ENCODE peak calls at places on chromosomes 16 and 17, in seven cellular contexts. X, V, C, G, K, Z and B are unnamed samples. For H3K4me1, H3K27me3 and H3K36me3, the result is how much of the 10 kb centered on the place peaks cover.

GRCh38 chr17:78407387-78407990 is 29.0 kb downstream of the PGS1 start:
- DNase-seq in K (no peak), X (no peak), V (no peak), C (no peak), Z (no peak), G (no peak), B (no peak)

GRCh38 chr17:63930951-63931575 is 1.1 kb downstream of the CD79B start:
- DNase-seq in K (no peak), C (peak), X (peak), Z (peak), G (peak), V (no peak), B (no peak)

GRCh38 chr16:30675133-30675532 is 16.9 kb downstream of the FBRS start:
- DNase-seq in K (no peak), G (no peak), Z (no peak), V (no peak), X (no peak), C (no peak), B (no peak)

GRCh38 chr17:72984925-72985322 is 107.6 kb downstream of the SLC39A11 start:
- DNase-seq in G (no peak), K (peak), C (no peak), V (no peak), Z (no peak), X (no peak), B (no peak)

GRCh38 chr17:82017612-82018151 is 5.0 kb downstream of the CENPX start:
- DNase-seq in Z (no peak), C (no peak), V (no peak), G (no peak), X (no peak), K (no peak), B (no peak)

GRCh38 chr17:10368561-10368960 is 4.2 kb downstream of the MYH13 start:
- DNase-seq in G (no peak), V (no peak), K (no peak), Z (no peak), C (no peak), X (no peak), B (no peak)

GRCh38 chr16:49608095-49608494 is 234.5 kb downstream of the C16orf78 start:
- DNase-seq in X (no peak), G (no peak), K (no peak), Z (no peak), V (no peak), C (no peak), B (no peak)

GRCh38 chr16:76232704-76233103 is 44.5 kb upstream of the CNTNAP4 start:
- DNase-seq in G (no peak), X (no peak), Z (no peak), V (no peak), K (no peak), C (no peak), B (no peak)

GRCh38 chr16:13231365-13231764 is 330.0 kb downstream of the SHISA9 start:
- DNase-seq in V (no peak), X (no peak), Z (no peak), K (no peak), G (no peak), C (no peak), B (peak)

GRCh38 chr17:61714300-61714699 is 123.3 kb upstream of the NACA2 start:
- DNase-seq in Z (no peak), K (no peak), G (no peak), V (no peak), C (no peak), X (no peak), B (no peak)

GRCh38 chr16:89410794-89411309 is 79.5 kb downstream of the ANKRD11 start:
- DNase-seq in V (no peak), Z (peak), G (no peak), C (no peak), X (peak), K (no peak), B (no peak)

GRCh38 chr17:41308918-41309359 is at the start of gene KRTAP16-1:
- DNase-seq in K (no peak), G (no peak), C (peak), X (no peak), V (no peak), Z (no peak), B (no peak)

GRCh38 chr17:51711581-51711980 is 446.9 kb downstream of the CA10 start:
- DNase-seq in Z (no peak), X (no peak), C (no peak), K (no peak), V (no peak), G (no peak), B (no peak)

GRCh38 chr16:70665113-70665694 is 18.8 kb downstream of the IL34 start:
- DNase-seq in Z (no peak), X (no peak), V (no peak), C (no peak), K (no peak), G (no peak), B (no peak)

GRCh38 chr16:88382491-88383400 is at the start of gene ZNF469:
- DNase-seq in X (peak), G (no peak), V (no peak), Z (no peak), C (no peak), K (no peak), B (no peak)

GRCh38 chr16:78522327-78522726 is 422.9 kb downstream of the WWOX start:
- DNase-seq in K (no peak), V (no peak), Z (no peak), G (no peak), C (no peak), X (no peak), B (no peak)

GRCh38 chr17:72387487-72387886 is 266.7 kb downstream of the SOX9 start:
- DNase-seq in V (no peak), C (no peak), X (no peak), G (no peak), Z (no peak), K (peak), B (no peak)

GRCh38 chr16:72856797-72857196 is 191.1 kb downstream of the ZFHX3 start:
- DNase-seq in X (no peak), G (no peak), C (no peak), V (no peak), Z (no peak), K (peak), B (no peak)

GRCh38 chr16:75264999-75265910 is 13.8 kb upstream of the BCAR1 start:
- DNase-seq in G (no peak), V (no peak), C (no peak), Z (peak), K (no peak), X (no peak), B (no peak)

GRCh38 chr16:81816793-81817210 is 37.7 kb downstream of the PLCG2 start:
- DNase-seq in K (no peak), G (no peak), V (no peak), X (no peak), Z (no peak), C (no peak), B (no peak)

GRCh38 chr17:32277284-32277683 is 11.7 kb downstream of the RHBDL3 start:
- DNase-seq in G (no peak), Z (no peak), K (no peak), V (no peak), X (no peak), C (no peak), B (no peak)

GRCh38 chr17:41627316-41628072 is 3.1 kb upstream of the KRT17 start:
- DNase-seq in G (no peak), Z (no peak), V (no peak), X (no peak), C (no peak), K (no peak), B (no peak)

GRCh38 chr16:85750021-85750826 is 672 bp downstream of the C16orf74 start:
- DNase-seq in K (peak), C (no peak), V (no peak), X (peak), Z (peak), G (no peak), B (no peak)

GRCh38 chr16:8937803-8938202 is 25.9 kb downstream of the USP7 start:
- DNase-seq in K (peak), C (no peak), V (no peak), X (no peak), G (no peak), Z (no peak), B (no peak)

GRCh38 chr16:89130448-89130847 is 36.8 kb downstream of the ACSF3 start:
- DNase-seq in X (peak), G (no peak), K (no peak), C (no peak), Z (no peak), V (no peak), B (no peak)

GRCh38 chr17:78372811-78373210 is 5.6 kb upstream of the PGS1 start:
- DNase-seq in K (peak), G (no peak), X (no peak), C (no peak), V (no peak), Z (peak), B (no peak)

GRCh38 chr16:64250866-64251265 is 871.0 kb downstream of the CDH11 start:
- DNase-seq in V (no peak), Z (no peak), K (no peak), C (no peak), G (no peak), X (peak), B (no peak)

GRCh38 chr17:66331038-66331816 is 28.8 kb downstream of the PRKCA start:
- DNase-seq in X (no peak), K (no peak), V (no peak), Z (no peak), G (peak), C (no peak), B (no peak)

GRCh38 chr17:15944720-15945492 is at the start of gene ADORA2B:
- DNase-seq in X (peak), G (peak), C (no peak), V (peak), K (peak), Z (peak), B (no peak)

GRCh38 chr17:41967141-41967920 is 736 bp downstream of the CNP start:
- DNase-seq in X (peak), C (peak), G (peak), K (peak), Z (no peak), V (no peak), B (no peak)

GRCh38 chr16:66342294-66342900 is 24.1 kb upstream of the CDH5 start:
- DNase-seq in K (peak), C (no peak), G (no peak), X (no peak), V (peak), Z (no peak), B (no peak)

GRCh38 chr16:56625943-56626654 is 518 bp downstream of the MT1E start:
- DNase-seq in C (no peak), X (peak), Z (peak), G (no peak), V (no peak), K (no peak), B (no peak)

GRCh38 chr17:3794890-3795757 is 5.9 kb downstream of the ITGAE start:
- DNase-seq in K (no peak), C (peak), G (peak), V (no peak), X (no peak), Z (no peak), B (no peak)

GRCh38 chr17:3845361-3845753 is 689 bp downstream of the NCBP3 start:
- DNase-seq in G (peak), V (no peak), K (no peak), C (peak), X (no peak), Z (no peak), B (no peak)

GRCh38 chr17:3740611-3741073 is 16.9 kb downstream of the HASPIN start:
- DNase-seq in C (peak), Z (no peak), V (no peak), X (no peak), K (no peak), G (peak), B (no peak)

GRCh38 chr17:76120658-76121008 is 17.0 kb upstream of the EXOC7 start:
- DNase-seq in Z (no peak), V (no peak), X (no peak), K (no peak), C (no peak), G (no peak), B (no peak)

GRCh38 chr16:75263963-75264445 is 12.6 kb upstream of the BCAR1 start:
- DNase-seq in Z (peak), G (no peak), K (no peak), V (no peak), C (no peak), X (no peak), B (no peak)

GRCh38 chr16:87243383-87243964 is 73.7 kb downstream of the C16orf95 start:
- DNase-seq in Z (no peak), V (no peak), G (no peak), K (no peak), X (no peak), C (no peak), B (no peak)
- H3K4me1 ChIP-seq in Z (under half), V (under half), G (under half), K (under half), X (under half), C (under half), B (under half)

DNA sequence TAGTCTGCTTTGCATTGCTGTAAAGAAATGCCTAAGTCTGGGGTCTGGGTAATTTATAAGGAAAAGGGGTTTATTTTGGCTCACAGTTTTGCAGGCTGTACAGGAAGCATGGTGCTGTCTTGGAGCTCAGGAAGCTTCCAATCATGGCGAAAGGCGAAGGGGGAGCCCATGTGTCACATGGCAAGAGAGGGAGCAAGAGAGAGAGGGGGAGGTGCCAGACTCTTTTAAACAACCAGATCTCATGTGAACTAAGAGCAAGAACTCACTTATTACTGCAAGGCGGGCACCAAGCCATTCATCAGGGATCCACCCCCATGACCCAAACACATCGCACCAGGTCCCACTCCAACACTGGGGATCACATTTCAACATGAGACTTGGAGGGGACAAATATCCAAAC is 148.2 kb upstream of the HS3ST2 start:
- DNase-seq in C (no peak), X (no peak), G (no peak), V (no peak), Z (no peak), K (no peak), B (no peak)
- H3K27me3 ChIP-seq in C (under half), X (half or more), G (under half), V (under half), Z (under half), K (under half), B (under half)

DNA sequence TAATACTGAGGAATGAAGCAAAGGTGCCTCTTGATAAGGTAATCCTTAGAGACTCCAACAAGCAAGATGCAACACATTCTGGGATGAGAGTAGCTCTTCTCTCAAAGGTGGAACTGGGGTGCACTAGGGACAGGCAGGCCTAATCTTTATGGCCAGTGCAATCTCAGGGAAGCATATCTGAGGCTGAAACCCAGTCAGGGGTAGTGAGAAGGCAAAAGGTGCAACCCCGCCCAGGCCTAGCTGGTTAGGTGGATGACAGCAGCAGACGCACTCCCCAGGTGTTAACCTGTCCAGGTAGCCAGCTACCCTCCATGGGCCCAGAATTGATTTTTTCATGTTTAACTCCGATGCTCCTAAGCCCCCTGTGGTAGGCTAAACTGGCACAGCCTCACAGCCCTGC is 9.9 kb upstream of the SLC46A1 start:
- DNase-seq in X (no peak), V (no peak), C (no peak), Z (no peak), G (no peak), K (no peak), B (no peak)
- H3K36me3 ChIP-seq in X (under half), V (under half), C (under half), Z (under half), G (under half), K (under half), B (under half)

GRCh38 chr16:16063685-16064084 is 114.3 kb downstream of the ABCC1 start:
- DNase-seq in X (no peak), V (no peak), C (no peak), K (no peak), Z (no peak), G (no peak), B (no peak)

GRCh38 chr16:16067127-16067526 is 117.7 kb downstream of the ABCC1 start:
- DNase-seq in C (no peak), X (no peak), Z (peak), G (no peak), K (no peak), V (no peak), B (no peak)

GRCh38 chr16:16059895-16060590 is 110.6 kb downstream of the ABCC1 start:
- DNase-seq in Z (no peak), K (no peak), X (no peak), V (no peak), G (no peak), C (no peak), B (no peak)

GRCh38 chr16:16062023-16062932 is 112.9 kb downstream of the ABCC1 start:
- DNase-seq in Z (no peak), V (no peak), X (peak), G (peak), C (no peak), K (no peak), B (no peak)

DNA sequence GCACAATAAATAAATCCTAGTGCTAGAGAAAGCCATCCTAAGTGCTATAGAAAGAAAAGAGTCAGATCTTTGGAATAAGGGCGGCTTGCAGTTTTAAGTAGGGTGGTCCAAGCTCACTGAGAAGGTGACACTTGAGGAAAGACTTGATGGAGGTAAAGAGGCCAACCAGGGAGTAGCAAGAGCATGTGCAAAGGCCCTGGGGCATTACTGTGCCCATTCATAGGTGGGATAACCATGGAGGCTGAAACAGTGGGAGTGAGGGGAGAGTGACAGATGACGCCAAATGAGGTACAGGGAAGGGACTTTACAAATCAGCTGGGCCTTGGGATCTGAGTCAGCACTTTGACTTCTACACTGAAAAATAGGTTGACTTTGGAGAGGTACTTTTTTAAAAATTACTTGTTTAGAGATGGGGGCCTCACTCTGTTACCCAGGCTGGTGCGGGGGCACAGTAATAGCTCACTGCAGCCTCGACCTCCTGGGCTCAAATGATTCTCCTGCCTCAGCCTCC is 115.5 kb downstream of the ABCC1 start:
- DNase-seq in C (no peak), X (no peak), G (no peak), K (no peak), V (no peak), Z (no peak), B (no peak)
- H3K4me1 ChIP-seq in C (under half), X (under half), G (under half), K (under half), V (under half), Z (under half), B (under half)

DNA sequence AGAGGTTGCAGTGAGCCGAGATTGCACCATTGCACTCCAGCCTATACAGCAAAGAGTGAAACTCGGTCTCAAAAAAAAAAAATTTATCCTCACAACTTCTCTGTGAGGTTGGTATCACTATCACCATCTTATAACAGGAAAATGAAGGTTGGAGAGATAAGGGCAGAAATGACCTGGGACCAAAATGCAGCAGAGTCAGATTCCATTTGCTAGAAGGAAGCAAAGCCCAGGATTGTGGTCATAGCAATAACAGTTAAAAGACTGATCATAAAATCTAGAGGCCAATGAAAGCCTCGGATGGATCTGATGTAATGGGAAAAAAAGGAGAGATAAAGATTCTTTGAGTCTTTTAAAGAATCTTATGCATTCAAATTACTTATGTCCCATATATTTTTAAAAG is 69.6 kb upstream of the TEKT1 start:
- DNase-seq in C (no peak), X (no peak), G (no peak), K (peak), V (no peak), Z (no peak), B (no peak)
- H3K27me3 ChIP-seq in C (under half), X (under half), G (under half), K (under half), V (under half), Z (under half), B (under half)

GRCh38 chr16:19654147-19654546 is 63.9 kb downstream of the KNOP1 start:
- DNase-seq in X (no peak), K (no peak), Z (no peak), V (no peak), G (no peak), C (no peak), B (no peak)
- H3K36me3 ChIP-seq in X (half or more), K (under half), Z (under half), V (half or more), G (under half), C (under half), B (under half)

DNA sequence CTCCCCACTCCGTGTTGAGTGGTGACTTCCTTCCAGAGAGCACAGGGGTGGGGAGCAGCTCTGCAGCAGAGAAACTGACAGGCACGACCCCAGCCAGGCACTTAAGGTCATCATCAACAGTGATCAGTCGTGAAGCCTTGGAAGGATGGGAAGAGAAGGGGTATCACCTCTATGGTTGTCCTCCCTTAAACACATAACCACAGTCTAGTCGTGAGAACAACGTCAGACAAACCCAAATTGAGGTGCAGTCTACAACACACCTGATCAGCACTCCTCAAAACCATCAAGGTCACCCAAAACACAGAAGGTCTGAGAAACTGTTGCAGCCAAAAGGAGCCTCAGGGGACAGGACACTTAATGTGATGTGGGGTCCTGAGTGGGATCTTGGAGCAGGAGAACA is 68.3 kb downstream of the MPRIP start:
- DNase-seq in G (no peak), K (no peak), V (no peak), Z (no peak), C (no peak), X (no peak), B (no peak)
- H3K4me1 ChIP-seq in G (half or more), K (under half), V (under half), Z (under half), C (half or more), X (half or more), B (under half)

GRCh38 chr16:28313587-28313986 is 21.3 kb downstream of the SBK1 start:
- DNase-seq in C (no peak), G (no peak), Z (no peak), V (no peak), X (no peak), K (no peak), B (no peak)

GRCh38 chr16:28317040-28317880 is 24.9 kb downstream of the SBK1 start:
- DNase-seq in K (peak), G (peak), V (peak), C (peak), X (peak), Z (peak), B (no peak)

GRCh38 chr16:28318042-28318597 is 25.8 kb downstream of the SBK1 start:
- DNase-seq in G (no peak), X (no peak), K (no peak), C (no peak), Z (no peak), V (no peak), B (no peak)

GRCh38 chr16:28319476-28320022 is 27.2 kb downstream of the SBK1 start:
- DNase-seq in C (no peak), Z (no peak), X (no peak), V (no peak), K (no peak), G (no peak), B (no peak)

GRCh38 chr16:28316056-28316455 is 23.7 kb downstream of the SBK1 start:
- DNase-seq in K (no peak), C (no peak), Z (no peak), V (no peak), G (no peak), X (no peak), B (no peak)
- H3K27me3 ChIP-seq in K (under half), C (under half), Z (under half), V (under half), G (under half), X (under half), B (under half)

GRCh38 chr16:22320572-22321339 is 23.5 kb downstream of the POLR3E start:
- DNase-seq in V (no peak), G (no peak), K (no peak), Z (no peak), C (no peak), X (no peak), B (no peak)
- H3K36me3 ChIP-seq in V (half or more), G (half or more), K (half or more), Z (under half), C (half or more), X (half or more), B (under half)

GRCh38 chr17:50691550-50692447 is 15.9 kb downstream of the ANKRD40 start:
- DNase-seq in X (no peak), K (no peak), G (no peak), C (no peak), Z (no peak), V (no peak), B (no peak)
- H3K4me1 ChIP-seq in X (under half), K (under half), G (under half), C (under half), Z (under half), V (under half), B (under half)